ENCODE peak calls at places on chromosome 7, in ten cellular contexts. X is cardiac muscle cell, V is endothelial cell, Q is uterus, H is neural progenitor cell, U is adrenal gland, F is GM10248, K is Panc1, W is A549, G is progenitor cell of endocrine pancreas. O is an unnamed sample.
A peak's percentile ranks its signal among the peaks of the same experiment; 100 is the strongest.

GRCh38 chr7:115178831-115179230 is 256.9 kb downstream of the MDFIC start:
- DNase-seq in K (no peak), V (no peak), G (no peak), W (no peak), H (no peak), F (no peak), Q (no peak), X (no peak), U (no peak), O (no peak)

GRCh38 chr7:140093375-140093774 is 30.6 kb upstream of the PARP12 start:
- DNase-seq in U (no peak), W (no peak), G (no peak), V (no peak), Q (no peak), F (no peak), X (no peak), H (no peak), K (no peak), O (no peak)

GRCh38 chr7:135942614-135943013 is 34.5 kb downstream of the MTPN start:
- DNase-seq in V (no peak), U (no peak), W (no peak), K (no peak), H (no peak), X (no peak), G (no peak), F (peak; percentile 54), Q (no peak), O (no peak)

GRCh38 chr7:71727347-71727746 is 595.4 kb downstream of the GALNT17 start:
- DNase-seq in G (no peak), V (no peak), F (no peak), U (no peak), X (peak; percentile 24), K (no peak), H (no peak), Q (no peak), W (no peak), O (no peak)

GRCh38 chr7:78379148-78379547 is 580.6 kb downstream of the PHTF2 start:
- DNase-seq in K (no peak), V (no peak), F (no peak), Q (no peak), U (no peak), X (no peak), H (no peak), G (no peak), W (no peak), O (peak; percentile 16)

GRCh38 chr7:45173596-45174327 is 16.2 kb downstream of the RAMP3 start:
- DNase-seq in F (no peak), U (no peak), H (no peak), W (no peak), V (no peak), Q (peak; percentile 4), G (no peak), K (no peak), X (no peak), O (no peak)

GRCh38 chr7:122132341-122132740 is 11.7 kb downstream of the AASS start:
- DNase-seq in K (no peak), H (no peak), X (no peak), W (no peak), F (no peak), G (no peak), V (no peak), U (no peak), Q (no peak), O (peak; percentile 66)

GRCh38 chr7:604884-605531 is 85.4 kb upstream of the PDGFA start:
- DNase-seq in G (no peak), H (no peak), X (no peak), W (no peak), F (no peak), U (no peak), V (no peak), K (no peak), Q (no peak), O (no peak)

GRCh38 chr7:128405345-128406146 is 4.2 kb downstream of the IMPDH1 start:
- DNase-seq in U (no peak), F (peak; percentile 85), K (no peak), W (no peak), Q (no peak), V (no peak), G (peak; percentile 39), X (peak; percentile 66), H (peak; percentile 87), O (no peak)

DNA sequence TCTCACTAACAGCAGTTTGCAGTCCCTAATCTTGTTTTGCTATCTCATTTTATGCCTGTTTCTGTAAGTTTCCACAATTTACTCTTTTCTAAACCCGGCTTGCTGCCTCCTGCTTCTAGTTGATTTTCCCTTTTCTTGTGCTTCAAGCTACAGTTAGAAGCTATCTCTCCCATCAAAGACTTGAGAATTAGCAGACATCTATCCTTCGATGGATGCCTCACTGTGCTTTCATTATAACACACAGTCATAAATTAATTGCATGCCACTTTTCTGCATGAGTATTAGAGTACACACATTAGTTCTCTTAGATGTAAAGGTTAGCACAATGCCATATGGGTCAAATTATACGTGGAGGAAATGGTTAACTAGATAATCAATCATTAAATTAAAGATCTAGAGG is 48.7 kb downstream of the SEMA3A start:
- DNase-seq in H (no peak), U (no peak), Q (no peak), W (no peak), K (no peak), F (no peak), G (no peak), X (no peak), V (no peak), O (no peak)
- TF ChIP-seq CTCF in H (no peak), U (no peak), Q (no peak), W (no peak), K (no peak), F (no peak), G (no peak), X (no peak), V (no peak), O (no peak)

GRCh38 chr7:31476073-31476745 is 37.7 kb upstream of the ITPRID1 start:
- DNase-seq in U (no peak), F (no peak), X (no peak), G (no peak), H (no peak), K (no peak), V (no peak), W (peak; percentile 10), Q (no peak), O (no peak)
- TF ChIP-seq CTCF in U (no peak), F (no peak), X (no peak), G (no peak), H (no peak), K (peak; percentile 25), V (no peak), W (peak; percentile 39), Q (no peak), O (peak; percentile 25)

GRCh38 chr7:90858546-90858945 is 262.4 kb downstream of the CDK14 start:
- DNase-seq in U (no peak), V (no peak), H (no peak), K (no peak), G (no peak), F (no peak), W (no peak), X (no peak), Q (no peak), O (no peak)

GRCh38 chr7:90853205-90853604 is 257.1 kb downstream of the CDK14 start:
- DNase-seq in F (peak; percentile 21), W (no peak), Q (no peak), K (no peak), V (no peak), G (no peak), X (no peak), U (no peak), H (no peak), O (no peak)

GRCh38 chr7:90856317-90857072 is 260.4 kb downstream of the CDK14 start:
- DNase-seq in X (no peak), H (no peak), U (no peak), W (no peak), F (no peak), K (no peak), G (no peak), Q (no peak), V (no peak), O (no peak)

GRCh38 chr7:90857595-90857994 is 261.5 kb downstream of the CDK14 start:
- DNase-seq in W (no peak), G (no peak), U (no peak), X (peak; percentile 4), Q (no peak), H (no peak), F (no peak), K (no peak), V (no peak), O (no peak)
- TF ChIP-seq CTCF in W (no peak), G (no peak), U (no peak), X (no peak), Q (no peak), H (no peak), F (no peak), K (no peak), V (no peak), O (no peak)

GRCh38 chr7:40186586-40186985 is 51.8 kb downstream of the SUGCT start:
- DNase-seq in V (no peak), W (no peak), Q (no peak), G (no peak), U (no peak), F (no peak), X (no peak), H (no peak), K (no peak), O (no peak)
- TF ChIP-seq CTCF in V (no peak), W (no peak), Q (no peak), G (no peak), U (no peak), F (no peak), X (no peak), H (no peak), K (no peak), O (no peak)

GRCh38 chr7:1768835-1769234 is 98.8 kb downstream of the ELFN1 start:
- DNase-seq in X (no peak), G (no peak), H (no peak), U (no peak), W (peak; percentile 40), V (no peak), K (no peak), Q (no peak), F (no peak), O (no peak)
- TF ChIP-seq CTCF in X (no peak), G (no peak), H (no peak), U (no peak), W (no peak), V (no peak), K (no peak), Q (no peak), F (no peak), O (no peak)

DNA sequence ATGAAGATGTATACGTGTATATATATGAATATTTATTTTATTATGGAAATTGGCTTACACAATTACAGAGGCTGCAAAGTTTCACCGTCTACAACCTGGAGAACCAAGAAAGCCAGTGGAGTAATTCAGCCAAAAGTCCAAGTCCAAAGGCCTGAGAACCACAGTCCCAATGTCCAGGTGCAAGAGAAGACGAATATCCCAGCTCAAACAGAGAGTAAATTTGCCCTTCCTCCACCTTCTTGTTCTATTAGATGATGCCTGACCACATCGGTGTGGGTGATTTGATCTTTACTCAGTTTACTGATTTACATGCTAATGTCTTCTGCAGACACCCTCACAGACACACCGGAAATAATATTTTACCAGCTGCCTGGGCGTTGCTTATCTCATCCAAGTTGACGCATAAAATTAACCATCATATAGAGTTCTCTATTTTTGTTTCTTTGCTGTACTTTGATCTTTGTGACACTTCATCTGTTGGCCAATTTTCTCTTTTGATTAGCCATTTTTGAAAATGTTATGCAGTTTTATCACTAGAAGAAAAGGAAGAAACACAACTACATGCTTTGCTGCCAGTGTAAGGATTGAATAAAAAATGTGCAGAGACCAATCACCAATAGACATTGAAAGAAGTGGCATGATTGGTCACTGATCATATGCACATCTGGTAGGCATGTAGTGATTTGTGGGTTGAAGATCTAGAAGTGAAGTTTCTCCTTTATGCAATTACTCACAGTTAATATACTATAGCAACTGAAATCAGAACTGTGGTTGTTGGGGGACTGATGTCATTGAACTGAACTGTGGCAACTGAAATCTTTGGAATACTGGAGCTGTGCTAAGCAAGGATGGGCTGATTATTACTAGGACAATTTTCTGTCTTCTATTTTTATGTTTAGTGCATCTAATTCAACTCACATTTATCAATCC is 68.5 kb downstream of the EPDR1 start:
- DNase-seq in G (no peak), H (no peak), X (no peak), Q (no peak), W (no peak), V (no peak), F (no peak), K (no peak), U (no peak), O (no peak)
- TF ChIP-seq CTCF in G (no peak), H (no peak), X (no peak), Q (no peak), W (no peak), V (no peak), F (no peak), K (no peak), U (no peak), O (no peak)

O was measured in bronchial epithelial cell.